ENCODE peak calls at places on chromosomes 7 and 10, in nine cellular contexts. R is H9; H is HFFc6; T is stimulated activated CD8-positive, alpha-beta memory T cell treated with anti-CD3 and anti-CD28 coated beads, Interleukin-15, amount 100 ng/mL, for 1 hour; P is stimulated activated CD4-positive, alpha-beta T cell treated with anti-CD3 and anti-CD28 coated beads, Interleukin-4, amount 100 ng/mL, for 48 hours; X is WTC11; N is uterus; E is HL-60; O is HS-27A. U is an unnamed sample.

GRCh38 chr10:6987536-6987945 is 407.5 kb upstream of the PRKCQ start:
- DNase-seq in R (no peak), H (no peak), T (no peak), P (no peak), X (no peak), N (no peak), E (no peak), O (no peak), U (no peak)

GRCh38 chr7:9507281-9507680 is 1073.9 kb downstream of the NXPH1 start:
- DNase-seq in R (no peak), H (no peak), T (no peak), P (no peak), X (no peak), N (no peak), E (no peak), O (no peak), U (no peak)

GRCh38 chr10:77973276-77973675 is 46.7 kb upstream of the DLG5 start:
- DNase-seq in R (no peak), H (no peak), T (no peak), P (no peak), X (no peak), N (no peak), E (no peak), O (no peak), U (no peak)

GRCh38 chr7:357531-358209 is 67.7 kb downstream of the FOXL3 start:
- DNase-seq in R (no peak), H (no peak), T (no peak), P (no peak), X (no peak), N (no peak), E (no peak), O (no peak), U (no peak)

GRCh38 chr7:45089314-45089891 is 634 bp upstream of the NACAD start:
- DNase-seq in R (peak; percentile 94), H (peak; percentile 58), T (peak; percentile 32), P (peak; percentile 64), X (peak; percentile 95), N (peak; percentile 65), E (no peak), O (no peak), U (peak; percentile 69)

GRCh38 chr10:70197235-70197952 is 27.1 kb upstream of the SAR1A start:
- DNase-seq in R (no peak), H (no peak), T (no peak), P (no peak), X (no peak), N (no peak), E (peak; percentile 78), O (no peak), U (no peak)

GRCh38 chr7:16841681-16842080 is 36.9 kb upstream of the AGR2 start:
- DNase-seq in R (no peak), H (no peak), T (no peak), P (no peak), X (no peak), N (no peak), E (no peak), O (no peak), U (no peak)

GRCh38 chr10:17161788-17162187 is 32.2 kb upstream of the CUBN start:
- DNase-seq in R (no peak), H (no peak), T (no peak), P (no peak), X (no peak), N (no peak), E (no peak), O (no peak), U (no peak)

GRCh38 chr7:38171558-38172403 is 6.3 kb upstream of the STARD3NL start:
- DNase-seq in R (no peak), H (no peak), T (no peak), P (no peak), X (no peak), N (no peak), E (peak; percentile 49), O (no peak), U (no peak)

GRCh38 chr10:62815373-62816111 is 624 bp downstream of the EGR2 start:
- DNase-seq in R (peak; percentile 47), H (no peak), T (no peak), P (no peak), X (no peak), N (no peak), E (no peak), O (no peak), U (peak; percentile 44)

GRCh38 chr7:157994319-157994718 is 593.3 kb downstream of the PTPRN2 start:
- DNase-seq in R (no peak), H (no peak), T (no peak), P (no peak), X (no peak), N (no peak), E (no peak), O (no peak), U (no peak)

GRCh38 chr7:129443612-129444011 is 9.4 kb downstream of the STRIP2 start:
- DNase-seq in R (no peak), H (no peak), T (no peak), P (no peak), X (no peak), N (no peak), E (no peak), O (no peak), U (no peak)

U was measured in ureter.